ENCODE peak calls at places on chromosomes 13 and 19, in ten cellular contexts. K is colonic mucosa, G is A549, X is heart right ventricle, P is left lung, V is iPS DF 6.9, D is neural progenitor cell, T is left ventricle myocardium inferior, R is Karpas-422, M is spleen. J is an unnamed sample.
A peak's percentile ranks its signal among the peaks of the same experiment; 100 is the strongest.

GRCh38 chr13:51252954-51253531 is 30.8 kb downstream of the FAM124A start:
- DNase-seq in K (no peak), G (no peak), X (no peak), P (no peak), V (no peak), D (no peak), T (no peak), R (peak; percentile 49), M (no peak), J (no peak)

GRCh38 chr19:52527954-52528326 is 472 bp downstream of the ZNF808 start:
- DNase-seq in K (no peak), G (no peak), X (peak; percentile 21), P (peak; percentile 40), V (no peak), D (peak; percentile 47), T (no peak), R (peak; percentile 71), M (peak; percentile 82), J (peak; percentile 62)

GRCh38 chr13:83216521-83217245 is 665.6 kb downstream of the SLITRK1 start:
- DNase-seq in K (no peak), G (no peak), X (no peak), P (no peak), V (no peak), D (no peak), T (no peak), R (no peak), M (no peak), J (no peak)

GRCh38 chr19:51029718-51030117 is 3.3 kb upstream of the KLK11 start:
- DNase-seq in K (no peak), G (no peak), X (no peak), P (no peak), V (no peak), D (no peak), T (no peak), R (peak; percentile 69), M (no peak), J (no peak)

GRCh38 chr19:44611812-44612295 is 1.5 kb upstream of the IGSF23 start:
- DNase-seq in K (no peak), G (no peak), X (no peak), P (no peak), V (no peak), D (no peak), T (no peak), R (no peak), M (no peak), J (no peak)

GRCh38 chr13:43245374-43245964 is 222.1 kb downstream of the DNAJC15 start:
- DNase-seq in K (no peak), G (no peak), X (no peak), P (no peak), V (no peak), D (no peak), T (no peak), R (no peak), M (no peak), J (no peak)

GRCh38 chr13:101623469-101624209 is 171.2 kb downstream of the ITGBL1 start:
- DNase-seq in K (no peak), G (no peak), X (no peak), P (no peak), V (no peak), D (no peak), T (no peak), R (no peak), M (no peak), J (no peak)

GRCh38 chr13:29935309-29935981 is 85.0 kb upstream of the UBL3 start:
- DNase-seq in K (no peak), G (no peak), X (no peak), P (peak; percentile 46), V (no peak), D (no peak), T (no peak), R (no peak), M (peak; percentile 89), J (peak; percentile 72)

DNA sequence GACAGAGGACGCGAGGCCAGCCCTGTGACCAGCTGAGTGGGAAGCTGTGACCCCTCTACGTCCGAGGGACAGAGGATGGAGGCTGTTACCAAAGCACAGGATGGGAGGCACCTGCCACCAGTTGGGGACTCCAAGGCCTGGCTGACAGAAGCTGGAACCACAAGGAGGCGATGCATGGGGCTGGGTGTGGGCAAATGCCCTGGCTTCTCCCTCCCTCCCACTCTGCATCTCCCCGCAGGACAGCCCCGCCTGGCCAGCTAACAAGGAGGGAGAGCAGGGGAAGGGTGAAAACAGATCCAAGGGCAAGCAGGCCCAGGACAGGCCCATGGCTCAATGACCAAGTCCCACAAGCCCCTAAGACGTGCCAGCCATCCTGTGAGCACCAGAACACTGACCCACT is 28.6 kb downstream of the AKT2 start:
- DNase-seq in K (no peak), G (no peak), X (no peak), P (no peak), V (no peak), D (no peak), T (peak; percentile 1), R (no peak), M (no peak), J (no peak)
- H3K27ac ChIP-seq in K (no peak overlapping the region), G (no peak overlapping the region), X (no peak overlapping the region), P (no peak overlapping the region), V (no peak overlapping the region), D (no peak overlapping the region), T (peak overlapping the region; percentile 50), R (no peak overlapping the region), M (no peak overlapping the region), J (no peak overlapping the region)

GRCh38 chr19:48961051-48961649 is 4.0 kb upstream of the FTL start:
- DNase-seq in K (no peak), G (no peak), X (no peak), P (no peak), V (no peak), D (no peak), T (no peak), R (no peak), M (peak; percentile 83), J (peak; percentile 69)

GRCh38 chr19:48961673-48962028 is 3.5 kb upstream of the FTL start:
- DNase-seq in K (no peak), G (no peak), X (no peak), P (no peak), V (no peak), D (no peak), T (no peak), R (no peak), M (peak; percentile 83), J (no peak)

GRCh38 chr19:48962849-48963165 is 2.3 kb upstream of the FTL start:
- DNase-seq in K (no peak), G (peak; percentile 50), X (no peak), P (no peak), V (no peak), D (no peak), T (no peak), R (no peak), M (no peak), J (no peak)

GRCh38 chr19:48963371-48964204 is 1.5 kb upstream of the FTL start:
- DNase-seq in K (peak; percentile 85), G (peak; percentile 92), X (peak; percentile 78), P (peak; percentile 88), V (no peak), D (peak; percentile 73), T (peak; percentile 72), R (peak; percentile 91), M (peak; percentile 95), J (peak; percentile 93)

DNA sequence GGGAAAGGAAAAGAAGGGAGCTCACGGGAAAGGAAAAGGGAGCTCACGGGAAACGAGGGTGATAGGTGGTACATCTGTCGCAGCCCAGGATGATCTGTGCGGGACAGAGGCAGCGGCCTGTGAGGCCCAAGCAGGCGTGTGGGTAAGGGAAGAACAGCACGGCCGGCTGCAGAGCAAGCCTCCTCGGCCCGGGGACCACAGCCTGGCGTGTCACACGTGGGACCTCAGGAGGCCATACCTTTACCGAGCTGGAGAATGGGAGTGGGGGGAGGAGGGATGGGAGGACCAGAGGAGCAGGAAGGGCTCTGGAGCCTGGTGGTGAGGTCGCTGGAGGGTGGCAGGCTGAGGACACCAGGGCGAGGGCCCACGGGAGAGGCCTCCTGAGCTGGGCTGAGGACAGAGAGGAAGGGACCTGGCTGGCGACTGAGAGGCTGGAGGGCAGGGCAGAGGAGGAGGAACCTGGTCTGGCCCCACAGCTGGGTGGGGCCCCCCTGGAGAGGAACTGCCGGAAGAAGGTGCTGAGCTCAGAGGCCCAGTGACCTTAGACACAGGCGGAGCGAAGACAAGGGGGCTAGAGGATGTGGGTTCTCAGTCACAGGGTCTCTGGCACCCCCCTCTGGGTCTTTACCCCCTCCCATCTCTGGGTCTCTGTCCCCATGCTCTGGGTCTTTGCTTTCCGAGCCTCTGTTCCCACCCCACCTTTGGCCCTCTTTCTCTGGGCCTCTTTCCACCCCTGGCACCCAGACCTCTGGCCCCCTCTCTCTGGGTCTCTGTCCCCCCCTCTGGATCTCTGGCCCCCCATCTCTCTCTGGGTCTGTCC is 2.9 kb upstream of the FTL start:
- DNase-seq in K (peak; percentile 91), G (peak; percentile 88), X (peak; percentile 54), P (peak; percentile 93), V (no peak), D (no peak), T (peak; percentile 54), R (peak; percentile 92), M (peak; percentile 96), J (peak; percentile 83)
- H3K4me3 ChIP-seq in K (no peak overlapping the region), G (peak overlapping the region; percentile 33), X (no peak overlapping the region), P (peak overlapping the region; percentile 92), V (no peak overlapping the region), D (no peak overlapping the region), T (no peak overlapping the region), R (peak overlapping the region; percentile 63), M (no peak overlapping the region), J (no peak overlapping the region)

GRCh38 chr19:19064098-19064722 is 416 bp downstream of the SLC25A42 start:
- DNase-seq in K (peak; percentile 37), G (peak; percentile 56), X (no peak), P (no peak), V (no peak), D (no peak), T (no peak), R (no peak), M (no peak), J (no peak)

GRCh38 chr19:19064811-19065745 is 1.3 kb downstream of the SLC25A42 start:
- DNase-seq in K (peak; percentile 47), G (no peak), X (no peak), P (no peak), V (no peak), D (no peak), T (no peak), R (peak; percentile 57), M (peak; percentile 87), J (no peak)

GRCh38 chr19:19061491-19061890 is 2.3 kb upstream of the SLC25A42 start:
- DNase-seq in K (no peak), G (no peak), X (peak; percentile 55), P (no peak), V (no peak), D (no peak), T (peak; percentile 51), R (no peak), M (no peak), J (no peak)

GRCh38 chr19:19063183-19064097 is at the start of gene SLC25A42:
- DNase-seq in K (peak; percentile 99), G (peak; percentile 99), X (peak; percentile 99), P (peak; percentile 100), V (peak; percentile 97), D (peak; percentile 99), T (peak; percentile 100), R (peak; percentile 100), M (peak; percentile 99), J (peak; percentile 99)

GRCh38 chr19:19062454-19063182 is 1.2 kb upstream of the SLC25A42 start:
- DNase-seq in K (no peak), G (peak; percentile 7), X (no peak), P (peak; percentile 57), V (no peak), D (no peak), T (no peak), R (peak; percentile 55), M (no peak), J (no peak)
- H3K4me1 ChIP-seq in K (peaks cover 6% of the 10 kb centered on the region), G (peaks cover 20% of the 10 kb centered on the region), X (peaks cover 49% of the 10 kb centered on the region), P (peaks cover 12% of the 10 kb centered on the region), V (peaks cover 4% of the 10 kb centered on the region), D (peaks cover 5% of the 10 kb centered on the region), T (peaks cover 80% of the 10 kb centered on the region), R (peaks cover 38% of the 10 kb centered on the region), M (peaks cover 26% of the 10 kb centered on the region), J (peaks cover 3% of the 10 kb centered on the region)

GRCh38 chr19:4066176-4066606 is 508 bp downstream of the ZBTB7A start:
- DNase-seq in K (peak; percentile 71), G (no peak), X (peak; percentile 69), P (peak; percentile 73), V (no peak), D (no peak), T (peak; percentile 63), R (no peak), M (peak; percentile 94), J (peak; percentile 89)

GRCh38 chr19:4065430-4066175 is 1.1 kb downstream of the ZBTB7A start:
- DNase-seq in K (peak; percentile 94), G (peak; percentile 86), X (peak; percentile 97), P (peak; percentile 97), V (peak; percentile 87), D (peak; percentile 99), T (peak; percentile 97), R (peak; percentile 99), M (peak; percentile 98), J (peak; percentile 97)

GRCh38 chr19:4067396-4068057 is 828 bp upstream of the ZBTB7A start:
- DNase-seq in K (peak; percentile 54), G (no peak), X (peak; percentile 57), P (no peak), V (no peak), D (peak; percentile 64), T (no peak), R (no peak), M (peak; percentile 92), J (peak; percentile 82)

GRCh38 chr19:4068058-4068966 is 1.6 kb upstream of the ZBTB7A start:
- DNase-seq in K (peak; percentile 81), G (no peak), X (no peak), P (no peak), V (no peak), D (no peak), T (no peak), R (no peak), M (peak; percentile 86), J (peak; percentile 73)

DNA sequence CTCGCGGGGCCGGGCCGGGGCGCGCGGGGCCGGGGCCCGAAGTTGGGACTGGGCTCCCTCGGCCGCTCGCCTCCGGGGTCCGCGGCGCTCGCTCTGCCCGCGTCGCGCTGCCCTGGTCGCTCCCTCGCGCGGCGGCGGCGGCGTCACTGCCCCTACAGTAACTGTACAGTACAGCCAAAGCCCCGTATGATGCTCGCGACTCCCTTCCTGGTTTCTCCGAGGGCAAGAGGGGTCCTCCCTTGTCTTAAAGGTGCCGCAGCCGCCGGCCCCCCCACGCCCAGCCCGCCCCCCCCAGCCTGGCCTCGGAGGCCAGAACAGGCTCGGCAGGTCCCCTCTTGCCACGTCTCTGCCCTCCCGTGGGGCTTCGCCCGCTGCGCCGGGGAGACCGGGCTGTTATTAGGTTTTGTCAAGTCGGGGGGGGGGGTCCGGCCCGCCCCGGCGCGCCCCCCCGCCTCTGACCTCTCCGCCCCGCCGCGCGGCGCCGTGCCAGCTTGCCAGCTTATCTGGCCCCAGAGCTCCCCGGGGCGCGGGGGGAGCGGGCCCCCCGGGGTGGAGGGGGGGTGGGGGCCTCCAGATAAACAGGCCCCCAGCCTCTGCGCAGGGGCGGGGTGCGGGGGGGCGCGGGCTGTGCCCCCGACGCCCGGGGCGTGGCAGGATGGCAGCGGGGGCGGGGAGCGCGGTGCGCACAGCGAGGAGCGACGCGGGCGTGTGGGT is at the start of gene ZBTB7A:
- DNase-seq in K (peak; percentile 88), G (peak; percentile 70), X (peak; percentile 84), P (peak; percentile 87), V (no peak), D (peak; percentile 75), T (peak; percentile 87), R (peak; percentile 89), M (peak; percentile 97), J (peak; percentile 95)
- H3K27ac ChIP-seq in K (peak within 1 kb of the TSS; percentile 96), G (peak within 1 kb of the TSS; percentile 100), X (peak within 1 kb of the TSS; percentile 99), P (peak within 1 kb of the TSS; percentile 96), V (no peak within 1 kb of the TSS), D (no peak within 1 kb of the TSS), T (peak within 1 kb of the TSS; percentile 99), R (peak within 1 kb of the TSS; percentile 77), M (peak within 1 kb of the TSS; percentile 99), J (peak within 1 kb of the TSS; percentile 90)

J was measured in right cardiac atrium.